ENCODE peak calls at places on chromosomes 1 and 21, in six cellular contexts. One of them, this sample, is unnamed.

GRCh38 chr1:151060241-151061011 is at the start of gene MLLT11:
- DNase-seq in transverse colon: peak; percentile 35
- DNase-seq in H1: peak; percentile 76
- DNase-seq in K562: peak; percentile 80
- DNase-seq in sigmoid colon: peak; percentile 84
- DNase-seq in HepG2: no peak
- DNase-seq in this sample: no peak

GRCh38 chr1:25700626-25701025 is 84.0 kb downstream of the MAN1C1 start:
- DNase-seq in sigmoid colon: peak; percentile 62
- DNase-seq in HepG2: no peak
- DNase-seq in K562: peak; percentile 64
- DNase-seq in H1: no peak
- DNase-seq in transverse colon: no peak
- DNase-seq in this sample: no peak

GRCh38 chr1:109136766-109137165 is 22.9 kb downstream of the ELAPOR1 start:
- DNase-seq in sigmoid colon: no peak
- DNase-seq in K562: no peak
- DNase-seq in transverse colon: peak; percentile 37
- DNase-seq in HepG2: peak; percentile 55
- DNase-seq in H1: no peak
- DNase-seq in this sample: no peak

GRCh38 chr21:37423103-37423502 is 56.5 kb downstream of the DYRK1A start:
- DNase-seq in HepG2: no peak
- DNase-seq in K562: no peak
- DNase-seq in transverse colon: no peak
- DNase-seq in H1: no peak
- DNase-seq in sigmoid colon: no peak
- DNase-seq in this sample: no peak

GRCh38 chr1:15687446-15687845 is 3.3 kb downstream of the PLEKHM2 start:
- DNase-seq in HepG2: no peak
- DNase-seq in K562: no peak
- DNase-seq in H1: no peak
- DNase-seq in transverse colon: no peak
- DNase-seq in sigmoid colon: no peak
- DNase-seq in this sample: no peak

GRCh38 chr1:6523566-6523965 is 30.7 kb downstream of the NOL9 start:
- DNase-seq in sigmoid colon: no peak
- DNase-seq in H1: no peak
- DNase-seq in K562: peak; percentile 83
- DNase-seq in transverse colon: no peak
- DNase-seq in HepG2: peak; percentile 65
- DNase-seq in this sample: no peak

GRCh38 chr1:181675625-181676024 is 192.3 kb downstream of the CACNA1E start:
- DNase-seq in K562: no peak
- DNase-seq in sigmoid colon: no peak
- DNase-seq in transverse colon: no peak
- DNase-seq in HepG2: no peak
- DNase-seq in H1: no peak
- DNase-seq in this sample: no peak

GRCh38 chr1:46806196-46807020 is 7.6 kb downstream of the CYP4B1 start:
- DNase-seq in H1: no peak
- DNase-seq in sigmoid colon: peak; percentile 90
- DNase-seq in HepG2: no peak
- DNase-seq in K562: no peak
- DNase-seq in transverse colon: no peak
- DNase-seq in this sample: peak; percentile 93

GRCh38 chr1:228984107-228984506 is 248.8 kb downstream of the RHOU start:
- DNase-seq in H1: no peak
- DNase-seq in transverse colon: no peak
- DNase-seq in sigmoid colon: no peak
- DNase-seq in K562: no peak
- DNase-seq in HepG2: no peak
- DNase-seq in this sample: no peak

GRCh38 chr1:27589841-27590426 is 14.0 kb downstream of the AHDC1 start:
- DNase-seq in transverse colon: no peak
- DNase-seq in H1: no peak
- DNase-seq in K562: no peak
- DNase-seq in HepG2: no peak
- DNase-seq in sigmoid colon: peak; percentile 85
- DNase-seq in this sample: no peak

GRCh38 chr1:164746677-164747076 is 187.7 kb downstream of the PBX1 start:
- DNase-seq in K562: no peak
- DNase-seq in H1: no peak
- DNase-seq in transverse colon: no peak
- DNase-seq in HepG2: no peak
- DNase-seq in sigmoid colon: no peak
- DNase-seq in this sample: no peak

GRCh38 chr1:176504848-176505553 is 42.0 kb downstream of the PAPPA2 start:
- DNase-seq in HepG2: no peak
- DNase-seq in sigmoid colon: no peak
- DNase-seq in H1: no peak
- DNase-seq in K562: no peak
- DNase-seq in transverse colon: no peak
- DNase-seq in this sample: no peak

GRCh38 chr21:32779983-32780382 is 8.4 kb upstream of the PAXBP1 start:
- DNase-seq in H1: no peak
- DNase-seq in transverse colon: no peak
- DNase-seq in K562: no peak
- DNase-seq in HepG2: no peak
- DNase-seq in sigmoid colon: no peak
- DNase-seq in this sample: no peak

GRCh38 chr1:2529776-2530500 is at the start of gene HES5:
- DNase-seq in K562: no peak
- DNase-seq in sigmoid colon: no peak
- DNase-seq in H1: peak; percentile 67
- DNase-seq in HepG2: no peak
- DNase-seq in transverse colon: peak; percentile 65
- DNase-seq in this sample: no peak

GRCh38 chr1:44249543-44249942 is 36.3 kb downstream of the DMAP1 start:
- DNase-seq in HepG2: no peak
- DNase-seq in H1: no peak
- DNase-seq in K562: peak; percentile 38
- DNase-seq in transverse colon: no peak
- DNase-seq in sigmoid colon: peak; percentile 71
- DNase-seq in this sample: no peak

GRCh38 chr1:89451011-89451410 is 73.6 kb upstream of the LRRC8B start:
- DNase-seq in K562: no peak
- DNase-seq in transverse colon: no peak
- DNase-seq in sigmoid colon: no peak
- DNase-seq in HepG2: no peak
- DNase-seq in H1: no peak
- DNase-seq in this sample: no peak

GRCh38 chr1:26693557-26694184 is 2.1 kb upstream of the ARID1A start:
- DNase-seq in transverse colon: no peak
- DNase-seq in HepG2: no peak
- DNase-seq in H1: no peak
- DNase-seq in sigmoid colon: no peak
- DNase-seq in K562: peak; percentile 20
- DNase-seq in this sample: no peak

GRCh38 chr1:167803358-167804217 is 81.8 kb downstream of the MPZL1 start:
- DNase-seq in H1: peak; percentile 95
- DNase-seq in K562: peak; percentile 92
- DNase-seq in HepG2: peak; percentile 90
- DNase-seq in transverse colon: peak; percentile 94
- DNase-seq in sigmoid colon: peak; percentile 96
- DNase-seq in this sample: peak; percentile 97

GRCh38 chr1:29579821-29580425 is 343.6 kb downstream of the PTPRU start:
- DNase-seq in H1: no peak
- DNase-seq in sigmoid colon: no peak
- DNase-seq in K562: no peak
- DNase-seq in transverse colon: no peak
- DNase-seq in HepG2: peak; percentile 4
- DNase-seq in this sample: no peak

GRCh38 chr1:243388276-243388675 is 132.4 kb downstream of the SDCCAG8 start:
- DNase-seq in K562: no peak
- DNase-seq in H1: no peak
- DNase-seq in HepG2: no peak
- DNase-seq in sigmoid colon: no peak
- DNase-seq in transverse colon: no peak
- DNase-seq in this sample: no peak

GRCh38 chr1:231181271-231181670 is 19.4 kb downstream of the TRIM67 start:
- DNase-seq in HepG2: no peak
- DNase-seq in transverse colon: no peak
- DNase-seq in K562: no peak
- DNase-seq in sigmoid colon: no peak
- DNase-seq in H1: no peak
- DNase-seq in this sample: no peak

GRCh38 chr1:219703240-219703639 is 90.3 kb upstream of the ZC3H11B start:
- DNase-seq in sigmoid colon: no peak
- DNase-seq in H1: no peak
- DNase-seq in K562: no peak
- DNase-seq in transverse colon: no peak
- DNase-seq in HepG2: no peak
- DNase-seq in this sample: no peak

GRCh38 chr1:15950763-15951295 is 25.1 kb downstream of the ZBTB17 start:
- DNase-seq in HepG2: no peak
- DNase-seq in sigmoid colon: peak; percentile 81
- DNase-seq in H1: no peak
- DNase-seq in K562: no peak
- DNase-seq in transverse colon: no peak
- DNase-seq in this sample: no peak

GRCh38 chr1:27971674-27972073 is 11.9 kb downstream of the XKR8 start:
- DNase-seq in sigmoid colon: no peak
- DNase-seq in K562: no peak
- DNase-seq in HepG2: no peak
- DNase-seq in H1: no peak
- DNase-seq in transverse colon: no peak
- DNase-seq in this sample: no peak

GRCh38 chr1:199272107-199272506 is 633.3 kb downstream of the PTPRC start:
- DNase-seq in K562: no peak
- DNase-seq in H1: no peak
- DNase-seq in HepG2: no peak
- DNase-seq in transverse colon: no peak
- DNase-seq in sigmoid colon: no peak
- DNase-seq in this sample: no peak

GRCh38 chr1:162223488-162223887 is 153.2 kb downstream of the SPATA46 start:
- DNase-seq in HepG2: no peak
- DNase-seq in transverse colon: no peak
- DNase-seq in K562: no peak
- DNase-seq in sigmoid colon: no peak
- DNase-seq in H1: no peak
- DNase-seq in this sample: no peak

GRCh38 chr1:162220009-162220539 is 150.6 kb downstream of the NOS1AP start:
- DNase-seq in K562: no peak
- DNase-seq in transverse colon: no peak
- DNase-seq in H1: no peak
- DNase-seq in HepG2: no peak
- DNase-seq in sigmoid colon: no peak
- DNase-seq in this sample: no peak

GRCh38 chr1:162222735-162223134 is 153.2 kb downstream of the NOS1AP start:
- DNase-seq in H1: no peak
- DNase-seq in K562: no peak
- DNase-seq in transverse colon: no peak
- DNase-seq in sigmoid colon: no peak
- DNase-seq in HepG2: no peak
- DNase-seq in this sample: no peak

GRCh38 chr1:162224267-162224666 is 152.4 kb downstream of the SPATA46 start:
- DNase-seq in HepG2: no peak
- DNase-seq in H1: no peak
- DNase-seq in transverse colon: no peak
- DNase-seq in K562: no peak
- DNase-seq in sigmoid colon: no peak
- DNase-seq in this sample: no peak

DNA sequence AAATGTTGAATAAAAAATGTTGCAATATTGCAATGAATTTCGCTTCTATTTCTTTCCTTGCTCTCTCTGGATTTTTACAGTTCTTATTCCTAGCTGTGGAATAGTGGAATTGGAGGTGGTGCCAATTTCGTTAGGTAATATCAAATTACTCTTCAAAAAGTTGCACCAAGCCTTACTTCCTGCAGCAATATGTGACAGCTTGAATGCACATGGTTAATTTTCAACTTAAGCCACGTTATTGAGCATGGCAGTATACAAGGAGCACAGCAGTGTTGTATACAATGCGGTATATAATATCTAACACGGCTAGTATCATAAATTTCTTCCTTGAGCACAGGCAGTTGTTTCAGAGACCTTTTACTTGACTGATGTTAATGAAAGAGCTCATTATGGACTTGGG is 152.5 kb downstream of the NOS1AP start:
- DNase-seq in H1: no peak
- DNase-seq in HepG2: no peak
- DNase-seq in K562: no peak
- DNase-seq in sigmoid colon: no peak
- DNase-seq in transverse colon: no peak
- DNase-seq in this sample: no peak
- TF ChIP-seq EP300 in H1: no peak
- TF ChIP-seq EP300 in HepG2: no peak
- TF ChIP-seq EP300 in K562: no peak
- TF ChIP-seq EP300 in sigmoid colon: no peak
- TF ChIP-seq EP300 in transverse colon: no peak
- TF ChIP-seq EP300 in this sample: no peak

DNA sequence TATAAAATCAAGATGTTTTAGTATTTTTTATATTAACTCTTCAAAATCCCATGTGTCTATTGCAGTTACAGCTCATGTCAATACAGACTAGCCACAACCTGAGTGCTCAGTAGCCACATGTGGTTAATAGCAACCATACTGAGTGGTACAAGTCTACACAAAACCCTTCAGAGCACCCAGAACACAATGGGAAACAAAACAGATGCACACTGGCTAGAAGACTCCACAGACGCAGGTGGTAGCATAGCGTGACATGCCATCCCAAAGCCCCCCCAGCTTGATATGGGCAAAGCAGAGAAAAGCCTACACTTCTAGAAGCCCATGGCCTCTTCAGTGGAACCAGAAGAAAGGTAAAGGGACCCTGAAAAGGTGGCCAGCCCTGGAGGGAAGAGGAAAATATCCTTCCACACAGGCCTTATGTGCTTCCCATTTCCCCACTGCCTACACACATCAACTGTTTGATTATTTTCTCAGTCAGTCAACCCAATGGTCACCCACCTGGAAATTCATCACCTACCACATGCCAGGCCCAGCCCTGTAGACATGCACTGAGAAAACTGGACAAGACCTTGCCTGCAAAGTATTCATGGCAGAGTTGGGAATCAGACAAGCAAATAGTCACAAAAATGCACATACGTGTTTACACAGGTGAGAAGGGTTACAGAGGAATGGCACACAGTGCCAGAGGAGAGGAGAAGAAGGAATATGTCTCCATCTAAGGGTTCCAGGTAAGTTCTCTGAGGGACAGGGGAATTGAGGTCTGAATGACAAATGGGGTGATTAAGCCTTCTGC is 175.0 kb downstream of the VAV3 start:
- DNase-seq in HepG2: no peak
- DNase-seq in transverse colon: no peak
- DNase-seq in H1: no peak
- DNase-seq in sigmoid colon: no peak
- DNase-seq in K562: no peak
- DNase-seq in this sample: no peak
- TF ChIP-seq POLR2AphosphoS5 in HepG2: no peak
- TF ChIP-seq POLR2AphosphoS5 in transverse colon: no peak
- TF ChIP-seq POLR2AphosphoS5 in H1: no peak
- TF ChIP-seq POLR2AphosphoS5 in sigmoid colon: no peak
- TF ChIP-seq POLR2AphosphoS5 in K562: no peak
- TF ChIP-seq POLR2AphosphoS5 in this sample: no peak

GRCh38 chr1:196312739-196313138 is 295.5 kb downstream of the KCNT2 start:
- DNase-seq in transverse colon: no peak
- DNase-seq in K562: no peak
- DNase-seq in sigmoid colon: no peak
- DNase-seq in HepG2: no peak
- DNase-seq in H1: no peak
- DNase-seq in this sample: no peak
- TF ChIP-seq CTCF in transverse colon: no peak
- TF ChIP-seq CTCF in K562: no peak
- TF ChIP-seq CTCF in sigmoid colon: no peak
- TF ChIP-seq CTCF in HepG2: no peak
- TF ChIP-seq CTCF in H1: no peak
- TF ChIP-seq CTCF in this sample: no peak

GRCh38 chr1:98692482-98692881 is 31.0 kb downstream of the SNX7 start:
- DNase-seq in H1: no peak
- DNase-seq in sigmoid colon: no peak
- DNase-seq in HepG2: no peak
- DNase-seq in transverse colon: no peak
- DNase-seq in K562: no peak
- DNase-seq in this sample: no peak
- TF ChIP-seq EP300 in H1: no peak
- TF ChIP-seq EP300 in sigmoid colon: no peak
- TF ChIP-seq EP300 in HepG2: no peak
- TF ChIP-seq EP300 in transverse colon: no peak
- TF ChIP-seq EP300 in K562: no peak
- TF ChIP-seq EP300 in this sample: no peak

This sample was measured in esophagus muscularis mucosa.